ENCODE peak calls at places on chromosome 4, in five cellular contexts. C is MM.1S; Y is EH; J is stimulated activated CD4-positive, alpha-beta T cell treated with anti-CD3 and anti-CD28 coated beads, Interleukin-15, amount 100 ng/mL, for 1 hour; V is HEK293T. I is an unnamed sample.

GRCh38 chr4:123672987-123673386 is 276.4 kb downstream of the SPRY1 start:
- DNase-seq in C (no peak), Y (peak), J (no peak), V (no peak), I (peak)

GRCh38 chr4:109748114-109748513 is 18.2 kb upstream of the PLA2G12A start:
- DNase-seq in C (no peak), Y (no peak), J (no peak), V (no peak), I (no peak)

GRCh38 chr4:119103263-119103662 is 32.4 kb upstream of the MYOZ2 start:
- DNase-seq in C (no peak), Y (peak), J (no peak), V (no peak), I (peak)

GRCh38 chr4:94240384-94240783 is 32.7 kb downstream of the SMARCAD1 start:
- DNase-seq in C (no peak), Y (no peak), J (no peak), V (no peak), I (no peak)

GRCh38 chr4:6197433-6198174 is 2.7 kb downstream of the JAKMIP1 start:
- DNase-seq in C (no peak), Y (no peak), J (no peak), V (no peak), I (no peak)

GRCh38 chr4:156497486-156497885 is 474.1 kb downstream of the PDGFC start:
- DNase-seq in C (no peak), Y (no peak), J (no peak), V (no peak), I (no peak)

GRCh38 chr4:62014982-62015739 is 815.0 kb downstream of the ADGRL3 start:
- DNase-seq in C (no peak), Y (no peak), J (no peak), V (no peak), I (peak)

GRCh38 chr4:101953949-101954348 is 163.4 kb downstream of the BANK1 start:
- DNase-seq in C (no peak), Y (peak), J (no peak), V (no peak), I (peak)

GRCh38 chr4:7984286-7984925 is 44.7 kb upstream of the AFAP1 start:
- DNase-seq in C (no peak), Y (no peak), J (no peak), V (no peak), I (no peak)

GRCh38 chr4:46388860-46389259 is 1.1 kb downstream of the GABRA2 start:
- DNase-seq in C (no peak), Y (no peak), J (no peak), V (no peak), I (no peak)

GRCh38 chr4:183588169-183588675 is 70.8 kb downstream of the RWDD4 start:
- DNase-seq in C (no peak), Y (peak), J (no peak), V (peak), I (no peak)

GRCh38 chr4:106671711-106672110 is 303.1 kb upstream of the GIMD1 start:
- DNase-seq in C (no peak), Y (peak), J (no peak), V (no peak), I (peak)

GRCh38 chr4:107333518-107333917 is 297.4 kb upstream of the DKK2 start:
- DNase-seq in C (no peak), Y (no peak), J (no peak), V (no peak), I (no peak)

GRCh38 chr4:47590325-47590724 is 105.2 kb downstream of the ATP10D start:
- DNase-seq in C (no peak), Y (no peak), J (no peak), V (no peak), I (no peak)

GRCh38 chr4:13478707-13479106 is 5.4 kb downstream of the RAB28 start:
- DNase-seq in C (no peak), Y (no peak), J (no peak), V (no peak), I (no peak)

GRCh38 chr4:74654230-74654681 is 140.1 kb downstream of the BTC start:
- DNase-seq in C (no peak), Y (peak), J (no peak), V (no peak), I (peak)

GRCh38 chr4:41212221-41213203 is 1.8 kb downstream of the APBB2 start:
- DNase-seq in C (no peak), Y (peak), J (no peak), V (peak), I (peak)

GRCh38 chr4:174592985-174593335 is 70.7 kb upstream of the HPGD start:
- DNase-seq in C (no peak), Y (peak), J (no peak), V (no peak), I (peak)

GRCh38 chr4:108560624-108561023 is 59.8 kb upstream of the RPL34 start:
- DNase-seq in C (no peak), Y (peak), J (no peak), V (no peak), I (no peak)

GRCh38 chr4:138749303-138749702 is 266.3 kb upstream of the NOCT start:
- DNase-seq in C (no peak), Y (peak), J (no peak), V (no peak), I (peak)

GRCh38 chr4:160537681-160538080 is 1434.8 kb downstream of the RAPGEF2 start:
- DNase-seq in C (no peak), Y (no peak), J (no peak), V (no peak), I (no peak)

GRCh38 chr4:128737098-128737513 is 72.4 kb upstream of the JADE1 start:
- DNase-seq in C (no peak), Y (no peak), J (no peak), V (no peak), I (no peak)

GRCh38 chr4:107665001-107665400 is 55.0 kb downstream of the PAPSS1 start:
- DNase-seq in C (no peak), Y (peak), J (no peak), V (no peak), I (no peak)

GRCh38 chr4:38266616-38267015 is 306.4 kb downstream of the PTTG2 start:
- DNase-seq in C (no peak), Y (peak), J (no peak), V (no peak), I (peak)

GRCh38 chr4:15729910-15730533 is 27.2 kb downstream of the BST1 start:
- DNase-seq in C (peak), Y (peak), J (no peak), V (peak), I (peak)

GRCh38 chr4:52651993-52652672 is 7.0 kb downstream of the USP46 start:
- DNase-seq in C (no peak), Y (no peak), J (no peak), V (no peak), I (no peak)

GRCh38 chr4:188109157-188109755 is at the start of gene TRIML2:
- DNase-seq in C (no peak), Y (peak), J (no peak), V (no peak), I (peak)

GRCh38 chr4:125283702-125284279 is 31.0 kb upstream of the FAT4 start:
- DNase-seq in C (peak), Y (peak), J (no peak), V (no peak), I (peak)

GRCh38 chr4:98447648-98448047 is 186.5 kb downstream of the RAP1GDS1 start:
- DNase-seq in C (no peak), Y (no peak), J (no peak), V (no peak), I (no peak)

GRCh38 chr4:169121920-169122319 is 111.9 kb upstream of the CBR4 start:
- DNase-seq in C (no peak), Y (no peak), J (no peak), V (no peak), I (no peak)

GRCh38 chr4:1029957-1030520 is 18.6 kb downstream of the FGFRL1 start:
- DNase-seq in C (no peak), Y (no peak), J (no peak), V (no peak), I (no peak)

GRCh38 chr4:8340721-8341680 is 71.4 kb downstream of the HTRA3 start:
- DNase-seq in C (no peak), Y (no peak), J (no peak), V (no peak), I (no peak)